ENCODE peak calls at places on chromosome 7, in nine cellular contexts. C, Y, M, X, D, E, Q, T and P are unnamed samples.

GRCh38 chr7:17680026-17680425 is 260.3 kb downstream of the SNX13 start:
- DNase-seq in C (peak; percentile 72), Y (peak; percentile 95), M (no peak), X (no peak), D (peak; percentile 71), E (no peak), Q (no peak), T (no peak), P (no peak)

GRCh38 chr7:157526604-157527003 is 189.8 kb downstream of the DNAJB6 start:
- DNase-seq in C (peak; percentile 49), Y (no peak), M (no peak), X (no peak), D (peak; percentile 28), E (no peak), Q (peak; percentile 69), T (peak; percentile 34), P (no peak)

GRCh38 chr7:116949941-116950801 is 3.1 kb upstream of the ST7 start:
- DNase-seq in C (no peak), Y (no peak), M (no peak), X (no peak), D (no peak), E (no peak), Q (no peak), T (no peak), P (no peak)

GRCh38 chr7:155457544-155458316 is at the start of gene EN2:
- DNase-seq in C (peak; percentile 78), Y (no peak), M (no peak), X (no peak), D (peak; percentile 55), E (peak; percentile 65), Q (no peak), T (no peak), P (peak; percentile 64)

GRCh38 chr7:121610243-121610642 is 214.1 kb upstream of the FAM3C start:
- DNase-seq in C (no peak), Y (no peak), M (no peak), X (no peak), D (no peak), E (no peak), Q (no peak), T (no peak), P (no peak)

GRCh38 chr7:11404355-11404754 is 427.6 kb downstream of the THSD7A start:
- DNase-seq in C (no peak), Y (no peak), M (no peak), X (no peak), D (no peak), E (no peak), Q (no peak), T (no peak), P (no peak)

GRCh38 chr7:66699998-66700397 is 40.5 kb upstream of the RABGEF1 start:
- DNase-seq in C (peak; percentile 49), Y (peak; percentile 72), M (peak; percentile 56), X (no peak), D (peak; percentile 73), E (no peak), Q (no peak), T (no peak), P (no peak)

GRCh38 chr7:129561677-129562424 is 49.7 kb upstream of the NRF1 start:
- DNase-seq in C (peak; percentile 75), Y (no peak), M (no peak), X (no peak), D (no peak), E (no peak), Q (no peak), T (peak; percentile 50), P (no peak)

GRCh38 chr7:138186951-138187351 is 110.7 kb downstream of the AKR1D1 start:
- DNase-seq in C (no peak), Y (peak; percentile 86), M (no peak), X (no peak), D (no peak), E (no peak), Q (no peak), T (no peak), P (no peak)

GRCh38 chr7:47945261-47946015 is 2.8 kb downstream of the PKD1L1 start:
- DNase-seq in C (peak; percentile 91), Y (peak; percentile 75), M (peak; percentile 64), X (peak; percentile 76), D (peak; percentile 94), E (peak; percentile 66), Q (peak; percentile 89), T (no peak), P (peak; percentile 62)

GRCh38 chr7:44990520-44991023 is 9.4 kb upstream of the CCM2 start:
- DNase-seq in C (no peak), Y (peak; percentile 91), M (no peak), X (no peak), D (no peak), E (no peak), Q (peak; percentile 12), T (no peak), P (no peak)

GRCh38 chr7:101940830-101941229 is 123.4 kb downstream of the CUX1 start:
- DNase-seq in C (peak; percentile 89), Y (no peak), M (no peak), X (peak; percentile 24), D (no peak), E (no peak), Q (no peak), T (peak; percentile 90), P (no peak)

GRCh38 chr7:100803398-100804161 is 23.7 kb downstream of the EPHB4 start:
- DNase-seq in C (peak; percentile 89), Y (peak; percentile 93), M (peak; percentile 91), X (peak; percentile 50), D (peak; percentile 95), E (peak; percentile 94), Q (peak; percentile 85), T (peak; percentile 83), P (peak; percentile 92)

GRCh38 chr7:85980740-85981139 is 663.0 kb upstream of the GRM3 start:
- DNase-seq in C (no peak), Y (no peak), M (no peak), X (no peak), D (no peak), E (no peak), Q (no peak), T (no peak), P (no peak)

GRCh38 chr7:70183278-70183677 is 585.0 kb downstream of the AUTS2 start:
- DNase-seq in C (peak; percentile 70), Y (no peak), M (no peak), X (no peak), D (no peak), E (no peak), Q (no peak), T (no peak), P (no peak)

GRCh38 chr7:28556671-28557070 is 144.4 kb downstream of the CREB5 start:
- DNase-seq in C (no peak), Y (no peak), M (no peak), X (no peak), D (no peak), E (no peak), Q (no peak), T (no peak), P (no peak)

GRCh38 chr7:30176463-30177090 is 41.8 kb downstream of the MTURN start:
- DNase-seq in C (no peak), Y (no peak), M (no peak), X (no peak), D (no peak), E (no peak), Q (no peak), T (no peak), P (no peak)

GRCh38 chr7:81114682-81115081 is 195.8 kb upstream of the SEMA3C start:
- DNase-seq in C (no peak), Y (no peak), M (no peak), X (no peak), D (no peak), E (no peak), Q (no peak), T (no peak), P (no peak)
- TF ChIP-seq CTCF in C (no peak), Y (no peak), M (no peak), X (no peak), D (no peak), E (no peak), Q (no peak), T (no peak), P (no peak)

DNA sequence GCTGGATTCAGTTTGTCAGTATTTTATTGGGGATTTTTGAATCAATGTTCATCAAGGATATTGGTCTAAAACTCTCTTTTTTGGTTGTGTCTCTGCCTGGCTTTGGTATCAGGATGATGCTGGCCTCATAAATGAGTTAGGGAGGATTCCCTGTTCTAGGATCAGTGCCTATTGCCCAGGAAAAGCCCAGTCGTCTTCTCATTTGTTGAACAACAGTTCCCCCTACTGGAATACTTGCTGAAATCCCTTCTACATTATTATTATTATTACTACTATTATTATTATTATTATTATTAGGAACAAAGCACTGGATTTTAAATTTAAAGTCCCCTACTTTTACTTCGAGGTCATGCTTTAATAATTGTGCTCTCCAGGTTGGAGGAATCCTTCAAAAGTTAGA is 528.9 kb downstream of the MAGI2 start:
- DNase-seq in C (no peak), Y (peak; percentile 21), M (no peak), X (peak; percentile 4), D (no peak), E (no peak), Q (no peak), T (no peak), P (no peak)
- TF ChIP-seq CTCF in C (peak; percentile 82), Y (no peak), M (no peak), X (peak; percentile 66), D (no peak), E (peak; percentile 22), Q (no peak), T (peak; percentile 80), P (no peak)

GRCh38 chr7:50657341-50657873 is 92.2 kb upstream of the DDC start:
- DNase-seq in C (peak; percentile 18), Y (peak; percentile 86), M (peak; percentile 74), X (no peak), D (peak; percentile 85), E (no peak), Q (no peak), T (no peak), P (no peak)
- TF ChIP-seq CTCF in C (no peak), Y (peak; percentile 24), M (peak; percentile 64), X (no peak), D (peak; percentile 39), E (no peak), Q (no peak), T (no peak), P (no peak)

GRCh38 chr7:36889182-36889581 is 164.9 kb upstream of the AOAH start:
- DNase-seq in C (no peak), Y (no peak), M (no peak), X (no peak), D (no peak), E (no peak), Q (no peak), T (no peak), P (no peak)

GRCh38 chr7:36887969-36888368 is 163.7 kb upstream of the AOAH start:
- DNase-seq in C (no peak), Y (peak; percentile 6), M (no peak), X (no peak), D (no peak), E (no peak), Q (no peak), T (no peak), P (no peak)

GRCh38 chr7:36884863-36885262 is 160.6 kb upstream of the AOAH start:
- DNase-seq in C (no peak), Y (no peak), M (no peak), X (no peak), D (no peak), E (no peak), Q (no peak), T (no peak), P (no peak)

DNA sequence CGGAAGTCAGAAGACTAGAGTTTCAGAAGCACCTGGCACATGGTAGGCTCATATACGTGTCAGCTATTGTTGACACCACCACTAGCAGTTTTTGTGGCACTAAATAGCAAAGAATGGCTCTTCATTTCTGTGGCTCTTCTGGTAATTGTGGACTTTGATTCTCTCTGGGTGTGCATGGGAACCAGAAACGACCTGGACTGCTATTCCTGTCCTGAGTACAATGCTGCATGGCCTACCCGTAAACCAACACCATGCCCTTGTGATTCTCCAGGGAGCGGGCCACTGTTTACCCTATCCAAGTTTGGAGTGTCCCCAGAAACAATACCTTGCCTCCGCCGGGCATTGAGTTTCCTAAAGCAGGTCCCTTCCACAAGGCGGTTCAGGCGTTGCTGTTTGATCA is 162.9 kb upstream of the AOAH start:
- DNase-seq in C (no peak), Y (no peak), M (no peak), X (no peak), D (no peak), E (no peak), Q (no peak), T (no peak), P (no peak)
- TF ChIP-seq CTCF in C (no peak), Y (no peak), M (no peak), X (no peak), D (no peak), E (no peak), Q (no peak), T (no peak), P (no peak)